ENCODE peak calls at places on chromosomes 16 and 17, in seven cellular contexts. B, Y, T, N, F, V and Z are unnamed samples.

GRCh38 chr16:19167710-19168172 is 299 bp upstream of the SYT17 start:
- DNase-seq in V (no peak), N (peak; percentile 92), F (no peak), T (peak; percentile 85), Y (no peak), B (peak; percentile 35), Z (peak; percentile 80)

GRCh38 chr16:89988951-89989350 is 30.3 kb downstream of the DBNDD1 start:
- DNase-seq in V (no peak), F (no peak), B (no peak), Y (no peak), T (no peak), N (no peak), Z (no peak)

GRCh38 chr16:386641-387156 is 4.9 kb upstream of the PGAP6 start:
- DNase-seq in N (no peak), V (no peak), F (no peak), B (no peak), T (no peak), Y (no peak), Z (no peak)

GRCh38 chr17:7004398-7005253 is 7.8 kb upstream of the RNASEK start:
- DNase-seq in V (peak; percentile 62), N (peak; percentile 78), Y (no peak), F (peak; percentile 75), T (no peak), B (peak; percentile 47), Z (no peak)

GRCh38 chr16:22979038-22979437 is 165.1 kb downstream of the HS3ST2 start:
- DNase-seq in V (no peak), N (no peak), F (no peak), T (no peak), Y (no peak), B (no peak), Z (no peak)

GRCh38 chr16:50121721-50122445 is 31.2 kb upstream of the TENT4B start:
- DNase-seq in N (peak; percentile 26), F (no peak), B (no peak), T (no peak), V (no peak), Y (no peak), Z (no peak)

GRCh38 chr16:1674751-1675664 is 3.1 kb upstream of the JPT2 start:
- DNase-seq in Y (no peak), T (no peak), N (no peak), B (no peak), V (peak; percentile 67), F (no peak), Z (no peak)

GRCh38 chr16:86059253-86060171 is 160.6 kb downstream of the IRF8 start:
- DNase-seq in V (no peak), N (no peak), T (peak; percentile 95), B (no peak), F (peak; percentile 76), Y (no peak), Z (no peak)

GRCh38 chr17:47792979-47793378 is 28.6 kb downstream of the OSBPL7 start:
- DNase-seq in T (no peak), Y (no peak), F (no peak), N (no peak), V (no peak), B (no peak), Z (no peak)

GRCh38 chr16:24975428-24975889 is 39.7 kb downstream of the ARHGAP17 start:
- DNase-seq in B (peak; percentile 23), Y (no peak), F (no peak), N (no peak), T (no peak), V (peak; percentile 66), Z (no peak)

GRCh38 chr17:1231456-1231855 is 38.8 kb upstream of the BHLHA9 start:
- DNase-seq in T (no peak), F (peak; percentile 38), Y (no peak), N (no peak), V (no peak), B (peak; percentile 47), Z (no peak)

GRCh38 chr16:85046957-85047866 is 19.6 kb downstream of the KIAA0513 start:
- DNase-seq in N (no peak), B (no peak), F (no peak), V (no peak), Y (no peak), T (peak; percentile 29), Z (no peak)

GRCh38 chr17:2090210-2090641 is 35.3 kb downstream of the HIC1 start:
- DNase-seq in T (peak; percentile 29), F (no peak), V (no peak), Y (no peak), N (no peak), B (no peak), Z (no peak)

GRCh38 chr17:3951003-3951402 is 13.2 kb downstream of the ATP2A3 start:
- DNase-seq in T (peak; percentile 73), F (no peak), Y (no peak), B (no peak), N (no peak), V (no peak), Z (no peak)

GRCh38 chr17:3683054-3683511 is 12.9 kb downstream of the P2RX5 start:
- DNase-seq in Y (peak; percentile 60), B (peak; percentile 18), F (no peak), V (no peak), N (peak; percentile 63), T (peak; percentile 62), Z (no peak)

GRCh38 chr16:73329363-73330306 is 281.7 kb upstream of the ZFHX3 start:
- DNase-seq in V (no peak), F (no peak), N (peak; percentile 51), T (no peak), B (no peak), Y (no peak), Z (no peak)

GRCh38 chr17:55582910-55583309 is 71.7 kb upstream of the SMIM36 start:
- DNase-seq in F (no peak), Y (no peak), N (no peak), T (no peak), V (no peak), B (no peak), Z (no peak)

GRCh38 chr17:19258371-19258770 is 21.2 kb downstream of the EPN2 start:
- DNase-seq in F (no peak), N (no peak), Y (no peak), V (no peak), B (no peak), T (no peak), Z (no peak)

GRCh38 chr17:42286411-42287295 is 1.6 kb upstream of the STAT5A start:
- DNase-seq in B (no peak), N (no peak), Y (no peak), F (peak; percentile 50), T (peak; percentile 53), V (peak; percentile 26), Z (no peak)

GRCh38 chr16:8720080-8720966 is 45.9 kb downstream of the ABAT start:
- DNase-seq in Y (no peak), T (no peak), F (no peak), B (no peak), V (no peak), N (peak; percentile 65), Z (no peak)

GRCh38 chr16:57799619-57800212 is 2.6 kb downstream of the KIFC3 start:
- DNase-seq in N (no peak), T (peak; percentile 47), F (no peak), B (peak; percentile 34), Y (no peak), V (no peak), Z (no peak)

GRCh38 chr17:71975998-71976649 is 144.7 kb upstream of the SOX9 start:
- DNase-seq in T (peak; percentile 86), V (peak; percentile 93), Y (peak; percentile 71), B (no peak), F (peak; percentile 78), N (peak; percentile 8), Z (peak; percentile 39)

GRCh38 chr17:5837055-5837491 is 233.1 kb upstream of the WSCD1 start:
- DNase-seq in Y (peak; percentile 94), F (no peak), B (no peak), N (no peak), T (no peak), V (peak; percentile 96), Z (no peak)

GRCh38 chr16:81595676-81596292 is 151.2 kb downstream of the CMIP start:
- DNase-seq in F (no peak), V (peak; percentile 53), N (no peak), Y (no peak), B (no peak), T (no peak), Z (no peak)

GRCh38 chr16:86292942-86293341 is 217.4 kb upstream of the FOXF1 start:
- DNase-seq in B (no peak), F (no peak), N (no peak), T (no peak), V (no peak), Y (no peak), Z (no peak)

GRCh38 chr16:11507350-11507749 is 79.4 kb downstream of the LITAF start:
- DNase-seq in B (no peak), V (no peak), N (no peak), T (no peak), F (no peak), Y (no peak), Z (no peak)

GRCh38 chr17:45686250-45686649 is 97.9 kb upstream of the CRHR1 start:
- DNase-seq in T (no peak), N (no peak), Y (no peak), F (no peak), V (no peak), B (peak; percentile 23), Z (no peak)

GRCh38 chr17:41894791-41895331 is 23.9 kb downstream of the ACLY start:
- DNase-seq in F (peak; percentile 51), V (peak; percentile 16), Y (no peak), N (no peak), B (no peak), T (no peak), Z (no peak)

GRCh38 chr16:20849587-20850390 is 43.5 kb downstream of the REXO5 start:
- DNase-seq in F (peak; percentile 97), N (peak; percentile 68), Y (peak; percentile 71), B (peak; percentile 68), V (peak; percentile 52), T (peak; percentile 77), Z (peak; percentile 82)
- TF ChIP-seq CTCF in F (peak; percentile 94), N (peak; percentile 100), Y (peak; percentile 95), B (peak; percentile 96), V (peak; percentile 97), T (peak; percentile 98), Z (peak; percentile 95)

GRCh38 chr17:82216301-82217119 is 3.9 kb upstream of the CCDC57 start:
- DNase-seq in N (no peak), Y (no peak), T (peak; percentile 96), F (peak; percentile 57), V (peak; percentile 76), B (peak; percentile 98), Z (no peak)
- TF ChIP-seq CTCF in N (no peak), Y (no peak), T (no peak), F (no peak), V (peak; percentile 42), B (no peak), Z (no peak)

GRCh38 chr17:64216385-64217248 is 46.4 kb downstream of the TEX2 start:
- DNase-seq in B (no peak), Y (no peak), F (peak; percentile 16), T (no peak), V (no peak), N (peak; percentile 36), Z (no peak)
- TF ChIP-seq CTCF in B (no peak), Y (no peak), F (no peak), T (no peak), V (no peak), N (peak; percentile 29), Z (no peak)

GRCh38 chr16:77406680-77407079 is 28.2 kb downstream of the ADAMTS18 start:
- DNase-seq in V (no peak), T (no peak), Y (no peak), F (no peak), B (no peak), N (no peak), Z (no peak)
- TF ChIP-seq CTCF in V (peak; percentile 20), T (no peak), Y (no peak), F (no peak), B (no peak), N (peak; percentile 49), Z (no peak)

GRCh38 chr17:76601042-76601441 is 15.4 kb upstream of the ST6GALNAC2 start:
- DNase-seq in N (no peak), Y (no peak), T (no peak), F (no peak), B (no peak), V (no peak), Z (no peak)
- TF ChIP-seq CTCF in N (no peak), Y (no peak), T (no peak), F (no peak), B (no peak), V (no peak), Z (no peak)